ENCODE peak calls at places on chromosomes 12 and 14, in five cellular contexts. L, I, M, E and J are unnamed samples.

GRCh38 chr14:105026789-105027563 is 6.1 kb upstream of the CDCA4 start:
- DNase-seq in E (no peak), I (no peak), L (no peak), M (peak), J (no peak)

GRCh38 chr14:55593698-55594097 is 13.7 kb downstream of the KTN1 start:
- DNase-seq in L (no peak), E (no peak), M (no peak), I (no peak), J (no peak)

GRCh38 chr14:24058260-24058950 is 6.6 kb downstream of the CARMIL3 start:
- DNase-seq in I (no peak), E (no peak), M (peak), L (peak), J (peak)

GRCh38 chr12:95790912-95791849 is 617 bp upstream of the NTN4 start:
- DNase-seq in M (no peak), L (peak), E (peak), I (peak), J (no peak)

GRCh38 chr14:55845963-55846851 is 266.2 kb downstream of the KTN1 start:
- DNase-seq in I (no peak), M (no peak), L (no peak), E (no peak), J (no peak)

GRCh38 chr12:114152066-114152465 is 185.9 kb upstream of the RBM19 start:
- DNase-seq in I (no peak), L (no peak), E (no peak), M (no peak), J (no peak)

GRCh38 chr12:52121848-52122838 is 42.6 kb downstream of the SMIM41 start:
- DNase-seq in I (no peak), E (no peak), M (peak), L (peak), J (peak)

GRCh38 chr14:54730156-54730961 is 163.4 kb downstream of the SAMD4A start:
- DNase-seq in L (no peak), E (no peak), M (peak), I (no peak), J (no peak)

GRCh38 chr14:58731465-58732330 is 93.9 kb downstream of the DACT1 start:
- DNase-seq in M (peak), E (no peak), I (peak), L (no peak), J (no peak)

GRCh38 chr12:125194999-125195398 is 129.8 kb downstream of the AACS start:
- DNase-seq in L (no peak), M (no peak), E (no peak), I (no peak), J (no peak)

GRCh38 chr12:12807970-12808702 is 5.0 kb upstream of the DDX47 start:
- DNase-seq in I (no peak), M (no peak), L (no peak), E (no peak), J (no peak)

GRCh38 chr12:58087428-58088117 is 146.2 kb downstream of the ATP23 start:
- DNase-seq in L (no peak), M (no peak), I (no peak), E (no peak), J (no peak)

GRCh38 chr14:54728700-54729527 is 162.0 kb downstream of the SAMD4A start:
- DNase-seq in E (no peak), L (no peak), M (peak), I (no peak), J (no peak)

GRCh38 chr14:59484611-59485174 is 376 bp downstream of the JKAMP start:
- DNase-seq in E (no peak), L (no peak), M (peak), I (no peak), J (no peak)

GRCh38 chr14:102222751-102223150 is 82.2 kb downstream of the MOK start:
- DNase-seq in M (no peak), I (no peak), L (no peak), E (no peak), J (no peak)

GRCh38 chr14:102939820-102940561 is 17.5 kb downstream of the AMN start:
- DNase-seq in L (no peak), M (no peak), E (no peak), I (no peak), J (no peak)

GRCh38 chr12:51717325-51717925 is 126.4 kb downstream of the SCN8A start:
- DNase-seq in L (no peak), I (no peak), M (no peak), E (no peak), J (no peak)

GRCh38 chr14:36449903-36450302 is 70.1 kb downstream of the NKX2-1 start:
- DNase-seq in L (no peak), M (no peak), I (no peak), E (no peak), J (no peak)

GRCh38 chr14:95062946-95063345 is 94.4 kb downstream of the DICER1 start:
- DNase-seq in M (no peak), L (no peak), I (no peak), E (no peak), J (no peak)

GRCh38 chr14:72332054-72332453 is 399.8 kb downstream of the RGS6 start:
- DNase-seq in M (no peak), L (no peak), E (no peak), I (no peak), J (no peak)

GRCh38 chr14:64438181-64438839 is 27.0 kb upstream of the AKAP5 start:
- DNase-seq in I (peak), E (no peak), M (peak), L (no peak), J (no peak)

GRCh38 chr12:32437095-32437515 is 37.7 kb downstream of the FGD4 start:
- DNase-seq in L (no peak), E (no peak), I (peak), M (peak), J (no peak)

GRCh38 chr12:54360717-54361456 is 3.4 kb downstream of the GPR84 start:
- DNase-seq in M (peak), L (peak), E (no peak), I (no peak), J (peak)

GRCh38 chr12:52210186-52210924 is 18.5 kb upstream of the KRT80 start:
- DNase-seq in M (peak), E (no peak), L (no peak), I (peak), J (no peak)

GRCh38 chr14:61374284-61374683 is 52.9 kb downstream of the PRKCH start:
- DNase-seq in M (no peak), E (no peak), L (no peak), I (no peak), J (no peak)

GRCh38 chr12:89355243-89356068 is 3.2 kb upstream of the DUSP6 start:
- DNase-seq in L (no peak), E (no peak), I (no peak), M (no peak), J (no peak)

GRCh38 chr12:77118696-77119095 is 53.3 kb upstream of the E2F7 start:
- DNase-seq in L (no peak), E (no peak), M (no peak), I (no peak), J (no peak)

GRCh38 chr12:65430571-65431306 is 152.3 kb downstream of the MSRB3 start:
- DNase-seq in I (no peak), L (no peak), M (peak), E (no peak), J (no peak)

GRCh38 chr14:99190696-99191662 is 81.0 kb downstream of the BCL11B start:
- DNase-seq in L (no peak), I (no peak), M (no peak), E (no peak), J (no peak)

GRCh38 chr12:131041216-131041967 is 87.7 kb downstream of the ADGRD1 start:
- DNase-seq in E (no peak), M (no peak), I (no peak), L (no peak), J (no peak)

GRCh38 chr12:45703942-45704341 is 25.6 kb upstream of the ARID2 start:
- DNase-seq in E (no peak), L (no peak), M (no peak), I (no peak), J (no peak)

GRCh38 chr14:50719911-50720759 is 52.0 kb upstream of the SAV1 start:
- DNase-seq in I (no peak), E (no peak), M (peak), L (no peak), J (no peak)